ENCODE peak calls at places on chromosomes 11 and 22, in eight cellular contexts. One of them, this sample, is unnamed. For H3K27me3, the result is how much of the 10 kb centered on the place peaks cover.

GRCh38 chr22:45246060-45246985 is 5.6 kb upstream of the KIAA0930 start:
- DNase-seq in cardiac muscle cell: peak
- DNase-seq in effector memory CD4-positive, alpha-beta T cell: no peak
- DNase-seq in lower lobe of right lung: no peak
- DNase-seq in right atrium auricular region: peak
- DNase-seq in mammary epithelial cell: peak
- DNase-seq in CD8-positive, alpha-beta T cell: no peak
- DNase-seq in IMR-90: peak
- DNase-seq in this sample: peak

GRCh38 chr11:69520186-69520585 is 38.7 kb downstream of the LINC01488 start:
- DNase-seq in CD8-positive, alpha-beta T cell: no peak
- DNase-seq in right atrium auricular region: no peak
- DNase-seq in lower lobe of right lung: peak
- DNase-seq in effector memory CD4-positive, alpha-beta T cell: no peak
- DNase-seq in cardiac muscle cell: peak
- DNase-seq in IMR-90: peak
- DNase-seq in mammary epithelial cell: no peak
- DNase-seq in this sample: no peak

GRCh38 chr22:49093192-49093880 is 734.3 kb downstream of the BRD1 start:
- DNase-seq in IMR-90: no peak
- DNase-seq in mammary epithelial cell: no peak
- DNase-seq in effector memory CD4-positive, alpha-beta T cell: no peak
- DNase-seq in lower lobe of right lung: peak
- DNase-seq in right atrium auricular region: no peak
- DNase-seq in cardiac muscle cell: no peak
- DNase-seq in CD8-positive, alpha-beta T cell: no peak
- DNase-seq in this sample: no peak

GRCh38 chr22:40044870-40045834 is 50.4 kb downstream of the FAM83F start:
- DNase-seq in effector memory CD4-positive, alpha-beta T cell: peak
- DNase-seq in IMR-90: peak
- DNase-seq in right atrium auricular region: no peak
- DNase-seq in cardiac muscle cell: peak
- DNase-seq in lower lobe of right lung: peak
- DNase-seq in mammary epithelial cell: peak
- DNase-seq in CD8-positive, alpha-beta T cell: peak
- DNase-seq in this sample: peak

GRCh38 chr22:27460596-27461347 is 340.8 kb downstream of the MN1 start:
- DNase-seq in IMR-90: peak
- DNase-seq in right atrium auricular region: peak
- DNase-seq in cardiac muscle cell: peak
- DNase-seq in mammary epithelial cell: no peak
- DNase-seq in lower lobe of right lung: no peak
- DNase-seq in CD8-positive, alpha-beta T cell: no peak
- DNase-seq in effector memory CD4-positive, alpha-beta T cell: no peak
- DNase-seq in this sample: no peak

GRCh38 chr11:114166897-114167323 is 107.4 kb downstream of the ZBTB16 start:
- DNase-seq in mammary epithelial cell: peak
- DNase-seq in CD8-positive, alpha-beta T cell: no peak
- DNase-seq in IMR-90: peak
- DNase-seq in cardiac muscle cell: peak
- DNase-seq in right atrium auricular region: no peak
- DNase-seq in effector memory CD4-positive, alpha-beta T cell: no peak
- DNase-seq in lower lobe of right lung: no peak
- DNase-seq in this sample: no peak

GRCh38 chr22:17578129-17578754 is 14.9 kb downstream of the SLC25A18 start:
- DNase-seq in IMR-90: peak
- DNase-seq in mammary epithelial cell: no peak
- DNase-seq in lower lobe of right lung: peak
- DNase-seq in cardiac muscle cell: peak
- DNase-seq in effector memory CD4-positive, alpha-beta T cell: no peak
- DNase-seq in right atrium auricular region: peak
- DNase-seq in CD8-positive, alpha-beta T cell: no peak
- DNase-seq in this sample: no peak

GRCh38 chr22:46862418-46863324 is 100.2 kb downstream of the TBC1D22A start:
- DNase-seq in IMR-90: no peak
- DNase-seq in CD8-positive, alpha-beta T cell: no peak
- DNase-seq in right atrium auricular region: no peak
- DNase-seq in cardiac muscle cell: no peak
- DNase-seq in lower lobe of right lung: no peak
- DNase-seq in mammary epithelial cell: no peak
- DNase-seq in effector memory CD4-positive, alpha-beta T cell: no peak
- DNase-seq in this sample: peak

GRCh38 chr11:66651011-66651410 is 12.5 kb downstream of the RBM4 start:
- DNase-seq in cardiac muscle cell: no peak
- DNase-seq in right atrium auricular region: no peak
- DNase-seq in CD8-positive, alpha-beta T cell: no peak
- DNase-seq in IMR-90: peak
- DNase-seq in lower lobe of right lung: no peak
- DNase-seq in effector memory CD4-positive, alpha-beta T cell: no peak
- DNase-seq in mammary epithelial cell: peak
- DNase-seq in this sample: no peak

GRCh38 chr22:36817429-36817783 is 571 bp upstream of the PVALB start:
- DNase-seq in IMR-90: no peak
- DNase-seq in cardiac muscle cell: no peak
- DNase-seq in mammary epithelial cell: no peak
- DNase-seq in CD8-positive, alpha-beta T cell: no peak
- DNase-seq in effector memory CD4-positive, alpha-beta T cell: no peak
- DNase-seq in right atrium auricular region: no peak
- DNase-seq in lower lobe of right lung: no peak
- DNase-seq in this sample: no peak
- H3K27me3 ChIP-seq in IMR-90: half or more
- H3K27me3 ChIP-seq in cardiac muscle cell: half or more
- H3K27me3 ChIP-seq in mammary epithelial cell: under half
- H3K27me3 ChIP-seq in CD8-positive, alpha-beta T cell: under half
- H3K27me3 ChIP-seq in effector memory CD4-positive, alpha-beta T cell: under half
- H3K27me3 ChIP-seq in right atrium auricular region: under half
- H3K27me3 ChIP-seq in lower lobe of right lung: half or more
- H3K27me3 ChIP-seq in this sample: under half

DNA sequence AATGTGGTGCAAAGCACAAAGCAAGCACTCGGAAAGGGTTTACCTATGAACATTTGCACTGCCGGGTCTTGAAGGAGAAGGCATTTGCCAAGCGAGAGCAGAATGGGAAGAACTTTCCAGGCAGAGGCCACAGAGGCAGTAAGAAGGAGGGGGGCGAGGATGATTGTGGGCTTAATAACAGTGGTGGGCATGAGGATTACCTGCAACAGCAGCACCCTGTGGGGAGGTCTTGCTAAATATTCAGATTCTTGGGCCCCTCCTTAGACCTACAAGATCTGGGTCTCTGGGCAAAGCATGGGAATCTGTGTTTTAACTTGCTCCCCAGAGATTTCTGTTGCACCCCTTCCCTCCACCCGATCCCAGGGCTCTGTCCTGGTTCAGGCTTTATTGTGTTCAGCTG is 75.1 kb upstream of the ZBED5 start:
- DNase-seq in lower lobe of right lung: no peak
- DNase-seq in CD8-positive, alpha-beta T cell: no peak
- DNase-seq in IMR-90: no peak
- DNase-seq in mammary epithelial cell: no peak
- DNase-seq in cardiac muscle cell: no peak
- DNase-seq in effector memory CD4-positive, alpha-beta T cell: no peak
- DNase-seq in right atrium auricular region: no peak
- DNase-seq in this sample: no peak
- H3K27me3 ChIP-seq in lower lobe of right lung: under half
- H3K27me3 ChIP-seq in CD8-positive, alpha-beta T cell: under half
- H3K27me3 ChIP-seq in IMR-90: under half
- H3K27me3 ChIP-seq in mammary epithelial cell: under half
- H3K27me3 ChIP-seq in cardiac muscle cell: under half
- H3K27me3 ChIP-seq in effector memory CD4-positive, alpha-beta T cell: under half
- H3K27me3 ChIP-seq in right atrium auricular region: under half
- H3K27me3 ChIP-seq in this sample: under half

GRCh38 chr11:2903672-2904011 is 18.1 kb upstream of the CDKN1C start:
- DNase-seq in CD8-positive, alpha-beta T cell: no peak
- DNase-seq in IMR-90: no peak
- DNase-seq in mammary epithelial cell: no peak
- DNase-seq in effector memory CD4-positive, alpha-beta T cell: no peak
- DNase-seq in cardiac muscle cell: no peak
- DNase-seq in right atrium auricular region: no peak
- DNase-seq in lower lobe of right lung: no peak
- DNase-seq in this sample: peak
- H3K27me3 ChIP-seq in CD8-positive, alpha-beta T cell: under half
- H3K27me3 ChIP-seq in IMR-90: under half
- H3K27me3 ChIP-seq in mammary epithelial cell: under half
- H3K27me3 ChIP-seq in effector memory CD4-positive, alpha-beta T cell: under half
- H3K27me3 ChIP-seq in cardiac muscle cell: under half
- H3K27me3 ChIP-seq in right atrium auricular region: under half
- H3K27me3 ChIP-seq in lower lobe of right lung: under half
- H3K27me3 ChIP-seq in this sample: under half

GRCh38 chr22:43375951-43376455 is 32.8 kb upstream of the SCUBE1 start:
- DNase-seq in CD8-positive, alpha-beta T cell: no peak
- DNase-seq in lower lobe of right lung: no peak
- DNase-seq in cardiac muscle cell: peak
- DNase-seq in right atrium auricular region: no peak
- DNase-seq in IMR-90: peak
- DNase-seq in mammary epithelial cell: peak
- DNase-seq in effector memory CD4-positive, alpha-beta T cell: no peak
- DNase-seq in this sample: no peak

GRCh38 chr22:43377486-43377995 is 34.3 kb upstream of the MPPED1 start:
- DNase-seq in lower lobe of right lung: peak
- DNase-seq in mammary epithelial cell: no peak
- DNase-seq in IMR-90: peak
- DNase-seq in effector memory CD4-positive, alpha-beta T cell: no peak
- DNase-seq in right atrium auricular region: no peak
- DNase-seq in cardiac muscle cell: peak
- DNase-seq in CD8-positive, alpha-beta T cell: no peak
- DNase-seq in this sample: no peak

GRCh38 chr22:43381693-43382092 is 30.1 kb upstream of the MPPED1 start:
- DNase-seq in right atrium auricular region: no peak
- DNase-seq in CD8-positive, alpha-beta T cell: no peak
- DNase-seq in mammary epithelial cell: no peak
- DNase-seq in lower lobe of right lung: peak
- DNase-seq in effector memory CD4-positive, alpha-beta T cell: no peak
- DNase-seq in cardiac muscle cell: peak
- DNase-seq in IMR-90: peak
- DNase-seq in this sample: peak

GRCh38 chr22:43376765-43377485 is 33.8 kb upstream of the SCUBE1 start:
- DNase-seq in mammary epithelial cell: no peak
- DNase-seq in lower lobe of right lung: no peak
- DNase-seq in right atrium auricular region: no peak
- DNase-seq in IMR-90: no peak
- DNase-seq in effector memory CD4-positive, alpha-beta T cell: no peak
- DNase-seq in CD8-positive, alpha-beta T cell: peak
- DNase-seq in cardiac muscle cell: peak
- DNase-seq in this sample: no peak

GRCh38 chr22:43378011-43378704 is 33.7 kb upstream of the MPPED1 start:
- DNase-seq in mammary epithelial cell: no peak
- DNase-seq in right atrium auricular region: no peak
- DNase-seq in cardiac muscle cell: peak
- DNase-seq in effector memory CD4-positive, alpha-beta T cell: no peak
- DNase-seq in lower lobe of right lung: peak
- DNase-seq in IMR-90: peak
- DNase-seq in CD8-positive, alpha-beta T cell: no peak
- DNase-seq in this sample: peak
- H3K27me3 ChIP-seq in mammary epithelial cell: under half
- H3K27me3 ChIP-seq in right atrium auricular region: under half
- H3K27me3 ChIP-seq in cardiac muscle cell: under half
- H3K27me3 ChIP-seq in effector memory CD4-positive, alpha-beta T cell: under half
- H3K27me3 ChIP-seq in lower lobe of right lung: under half
- H3K27me3 ChIP-seq in IMR-90: under half
- H3K27me3 ChIP-seq in CD8-positive, alpha-beta T cell: under half
- H3K27me3 ChIP-seq in this sample: under half

GRCh38 chr11:2189938-2190669 is 18.5 kb upstream of the TH start:
- DNase-seq in mammary epithelial cell: no peak
- DNase-seq in cardiac muscle cell: no peak
- DNase-seq in CD8-positive, alpha-beta T cell: no peak
- DNase-seq in lower lobe of right lung: no peak
- DNase-seq in right atrium auricular region: no peak
- DNase-seq in IMR-90: no peak
- DNase-seq in effector memory CD4-positive, alpha-beta T cell: no peak
- DNase-seq in this sample: no peak

GRCh38 chr11:2185324-2186085 is 13.9 kb upstream of the TH start:
- DNase-seq in right atrium auricular region: no peak
- DNase-seq in CD8-positive, alpha-beta T cell: no peak
- DNase-seq in mammary epithelial cell: no peak
- DNase-seq in cardiac muscle cell: no peak
- DNase-seq in lower lobe of right lung: no peak
- DNase-seq in effector memory CD4-positive, alpha-beta T cell: no peak
- DNase-seq in IMR-90: no peak
- DNase-seq in this sample: no peak

GRCh38 chr11:2188745-2189144 is 17.1 kb upstream of the TH start:
- DNase-seq in IMR-90: no peak
- DNase-seq in mammary epithelial cell: no peak
- DNase-seq in cardiac muscle cell: no peak
- DNase-seq in right atrium auricular region: no peak
- DNase-seq in lower lobe of right lung: no peak
- DNase-seq in CD8-positive, alpha-beta T cell: no peak
- DNase-seq in effector memory CD4-positive, alpha-beta T cell: no peak
- DNase-seq in this sample: no peak

GRCh38 chr11:2187267-2187707 is 15.7 kb upstream of the TH start:
- DNase-seq in lower lobe of right lung: no peak
- DNase-seq in effector memory CD4-positive, alpha-beta T cell: no peak
- DNase-seq in mammary epithelial cell: no peak
- DNase-seq in cardiac muscle cell: no peak
- DNase-seq in CD8-positive, alpha-beta T cell: no peak
- DNase-seq in IMR-90: no peak
- DNase-seq in right atrium auricular region: no peak
- DNase-seq in this sample: no peak

GRCh38 chr11:2186669-2187266 is 15.2 kb upstream of the TH start:
- DNase-seq in IMR-90: no peak
- DNase-seq in effector memory CD4-positive, alpha-beta T cell: no peak
- DNase-seq in cardiac muscle cell: peak
- DNase-seq in mammary epithelial cell: no peak
- DNase-seq in right atrium auricular region: no peak
- DNase-seq in CD8-positive, alpha-beta T cell: peak
- DNase-seq in lower lobe of right lung: no peak
- DNase-seq in this sample: no peak
- H3K27me3 ChIP-seq in IMR-90: under half
- H3K27me3 ChIP-seq in effector memory CD4-positive, alpha-beta T cell: under half
- H3K27me3 ChIP-seq in cardiac muscle cell: under half
- H3K27me3 ChIP-seq in mammary epithelial cell: under half
- H3K27me3 ChIP-seq in right atrium auricular region: under half
- H3K27me3 ChIP-seq in CD8-positive, alpha-beta T cell: under half
- H3K27me3 ChIP-seq in lower lobe of right lung: under half
- H3K27me3 ChIP-seq in this sample: under half

DNA sequence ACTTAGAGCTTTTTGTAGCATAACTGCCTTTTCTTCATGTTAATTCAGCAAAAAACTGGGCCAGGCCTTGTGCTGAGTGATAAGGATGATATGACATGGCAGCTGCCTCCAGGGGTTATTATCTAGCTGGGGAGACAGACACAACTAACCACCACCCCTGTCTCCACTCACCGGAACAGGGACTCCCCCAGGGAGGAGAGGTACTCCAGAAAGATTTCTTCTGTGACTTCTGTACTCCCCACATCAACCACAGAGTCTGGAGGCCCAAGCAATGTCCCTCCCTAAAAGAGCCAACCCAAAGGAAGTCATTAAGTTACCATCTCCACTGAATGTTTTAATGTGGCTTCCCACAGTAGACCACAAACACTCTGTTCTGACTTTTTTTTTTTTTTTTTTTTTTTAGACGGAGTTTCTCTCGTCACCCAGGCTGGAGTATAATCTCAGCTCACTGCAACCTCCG is 14.3 kb upstream of the PMM1 start:
- DNase-seq in lower lobe of right lung: no peak
- DNase-seq in CD8-positive, alpha-beta T cell: peak
- DNase-seq in mammary epithelial cell: no peak
- DNase-seq in effector memory CD4-positive, alpha-beta T cell: peak
- DNase-seq in cardiac muscle cell: no peak
- DNase-seq in IMR-90: no peak
- DNase-seq in right atrium auricular region: no peak
- DNase-seq in this sample: no peak
- H3K27me3 ChIP-seq in lower lobe of right lung: under half
- H3K27me3 ChIP-seq in CD8-positive, alpha-beta T cell: under half
- H3K27me3 ChIP-seq in mammary epithelial cell: under half
- H3K27me3 ChIP-seq in effector memory CD4-positive, alpha-beta T cell: under half
- H3K27me3 ChIP-seq in cardiac muscle cell: under half
- H3K27me3 ChIP-seq in IMR-90: under half
- H3K27me3 ChIP-seq in right atrium auricular region: under half
- H3K27me3 ChIP-seq in this sample: under half

This sample was measured in Peyer's patch.